ENCODE peak calls at places on chromosomes 6 and 20, in seven cellular contexts. R is activated CD4-positive, alpha-beta T cell treated with anti-CD3 and anti-CD28 coated beads, Interleukin-2, amount 50 U/mL, for 48 hours; D is adrenal gland; J is memory B cell; E is stimulated activated CD8-positive, alpha-beta memory T cell treated with anti-CD3 and anti-CD28 coated beads, Interleukin-4, amount 100 ng/mL, for 1 hour; S is NCI-H82; M is cardiac muscle cell. Y is an unnamed sample.

GRCh38 chr6:89054200-89054599 is 26.4 kb upstream of the PNRC1 start:
- DNase-seq in E (no peak), M (no peak), R (no peak), D (no peak), S (no peak), J (no peak), Y (no peak)

GRCh38 chr6:158231551-158232444 is 63.6 kb downstream of the GTF2H5 start:
- DNase-seq in S (peak; percentile 84), D (peak; percentile 72), M (peak; percentile 76), J (peak; percentile 64), R (peak; percentile 67), E (peak; percentile 55), Y (peak; percentile 59)

GRCh38 chr6:89566011-89566775 is 72.4 kb downstream of the LYRM2 start:
- DNase-seq in R (no peak), E (no peak), S (peak; percentile 9), M (no peak), J (no peak), D (no peak), Y (no peak)

GRCh38 chr6:6783736-6784135 is 195.2 kb downstream of the LY86 start:
- DNase-seq in D (no peak), J (no peak), M (no peak), R (no peak), E (no peak), S (no peak), Y (peak; percentile 22)

GRCh38 chr20:2658414-2659354 is 5.3 kb downstream of the IDH3B start:
- DNase-seq in E (no peak), S (peak; percentile 79), M (no peak), D (no peak), J (no peak), R (no peak), Y (no peak)

GRCh38 chr20:15176929-15177328 is 839.5 kb upstream of the FLRT3 start:
- DNase-seq in J (no peak), D (no peak), S (no peak), M (no peak), R (no peak), E (no peak), Y (no peak)

GRCh38 chr6:84618046-84618752 is 146.2 kb downstream of the TBX18 start:
- DNase-seq in J (no peak), M (peak; percentile 88), S (no peak), D (no peak), R (no peak), E (no peak), Y (peak; percentile 92)

GRCh38 chr6:4903751-4904370 is 100.0 kb downstream of the RPP40 start:
- DNase-seq in D (no peak), R (no peak), M (no peak), E (no peak), S (peak; percentile 87), J (no peak), Y (no peak)

GRCh38 chr6:111559193-111560097 is 46.2 kb downstream of the TRAF3IP2 start:
- DNase-seq in D (no peak), R (no peak), E (no peak), M (peak; percentile 66), J (no peak), S (peak; percentile 39), Y (no peak)

GRCh38 chr20:43751167-43752050 is 24.6 kb upstream of the GTSF1L start:
- DNase-seq in M (peak; percentile 71), E (no peak), J (no peak), R (peak; percentile 61), S (no peak), D (no peak), Y (peak; percentile 75)

GRCh38 chr20:32203556-32204484 is 3.7 kb downstream of the PLAGL2 start:
- DNase-seq in S (peak; percentile 30), R (peak; percentile 78), D (no peak), M (peak; percentile 52), E (no peak), J (no peak), Y (peak; percentile 73)

GRCh38 chr6:161444464-161444863 is 170.6 kb upstream of the AGPAT4 start:
- DNase-seq in E (no peak), R (no peak), S (peak; percentile 36), J (no peak), M (peak; percentile 29), D (peak; percentile 62), Y (peak; percentile 53)

GRCh38 chr6:83511901-83512681 is at the start of gene PRSS35:
- DNase-seq in J (no peak), S (peak; percentile 79), M (peak; percentile 68), R (peak; percentile 11), E (no peak), D (peak; percentile 66), Y (peak; percentile 61)